ENCODE peak calls at places on chromosomes 16 and 17, in seven cellular contexts. V is IMR-90, B is H9, A is neuronal stem cell, S is mesenchymal stem cell, D is mesendoderm, P is H1. W is an unnamed sample.
A peak's percentile ranks its signal among the peaks of the same experiment; 100 is the strongest.

GRCh38 chr17:19301973-19302372 is 60.5 kb downstream of the B9D1 start:
- DNase-seq in V (no peak), A (no peak), D (no peak), P (no peak), B (no peak), S (no peak), W (no peak)

GRCh38 chr17:76005263-76006149 is 4.9 kb downstream of the CDK3 start:
- DNase-seq in P (no peak), B (peak; percentile 92), V (peak; percentile 63), D (peak; percentile 81), A (peak; percentile 67), S (peak; percentile 64), W (peak; percentile 76)

GRCh38 chr16:2473425-2473926 is 1.5 kb upstream of the TBC1D24 start:
- DNase-seq in V (no peak), D (no peak), S (no peak), P (no peak), B (peak; percentile 45), A (no peak), W (peak; percentile 12)

GRCh38 chr17:69525920-69526841 is 111.7 kb downstream of the MAP2K6 start:
- DNase-seq in V (peak; percentile 71), S (peak; percentile 79), P (peak; percentile 13), B (peak; percentile 62), A (peak; percentile 46), D (peak; percentile 82), W (peak; percentile 86)

GRCh38 chr16:79170565-79171242 is 429.8 kb downstream of the MAF start:
- DNase-seq in P (no peak), D (no peak), S (peak; percentile 58), V (no peak), A (no peak), B (no peak), W (peak; percentile 37)

GRCh38 chr16:76856112-76856511 is 334.9 kb upstream of the MON1B start:
- DNase-seq in S (no peak), B (no peak), V (no peak), D (no peak), P (no peak), A (no peak), W (no peak)

GRCh38 chr17:48513097-48513496 is 17.7 kb downstream of the HOXB1 start:
- DNase-seq in B (no peak), A (no peak), P (no peak), V (no peak), D (no peak), S (no peak), W (peak; percentile 76)

GRCh38 chr17:69732272-69732671 is 317.8 kb downstream of the MAP2K6 start:
- DNase-seq in D (no peak), V (peak; percentile 54), B (no peak), S (peak; percentile 30), P (no peak), A (no peak), W (no peak)

GRCh38 chr17:75892556-75893224 is 4.1 kb downstream of the TRIM65 start:
- DNase-seq in P (no peak), D (no peak), A (no peak), V (no peak), S (no peak), B (peak; percentile 29), W (no peak)

GRCh38 chr16:56728027-56728426 is 1.9 kb upstream of the NUP93 start:
- DNase-seq in A (no peak), B (no peak), P (no peak), S (no peak), V (no peak), D (no peak), W (no peak)

GRCh38 chr16:86044881-86045600 is 146.1 kb downstream of the IRF8 start:
- DNase-seq in V (no peak), P (no peak), D (no peak), A (no peak), B (no peak), S (no peak), W (no peak)

GRCh38 chr17:59827721-59828477 is 64.8 kb downstream of the TUBD1 start:
- DNase-seq in P (no peak), A (no peak), V (no peak), S (peak; percentile 33), D (no peak), B (no peak), W (no peak)

GRCh38 chr17:4771519-4772234 is at the start of gene TM4SF5:
- DNase-seq in P (no peak), D (no peak), B (no peak), V (no peak), S (no peak), A (no peak), W (peak; percentile 21)

GRCh38 chr16:24504467-24505345 is 34.7 kb upstream of the RBBP6 start:
- DNase-seq in D (peak; percentile 82), A (peak; percentile 71), S (peak; percentile 67), V (peak; percentile 50), P (peak; percentile 38), B (peak; percentile 79), W (peak; percentile 84)

GRCh38 chr16:19115148-19116021 is 1.6 kb downstream of the ITPRIPL2 start:
- DNase-seq in D (peak; percentile 59), A (no peak), B (no peak), V (no peak), P (no peak), S (no peak), W (no peak)

GRCh38 chr16:57289391-57290257 is 5.2 kb upstream of the PLLP start:
- DNase-seq in A (no peak), V (no peak), D (no peak), P (no peak), B (no peak), S (no peak), W (no peak)

GRCh38 chr17:63995626-63996025 is 2.5 kb upstream of the PRR29 start:
- DNase-seq in D (no peak), V (no peak), P (no peak), B (peak; percentile 29), A (no peak), S (no peak), W (no peak)

GRCh38 chr17:51540151-51540550 is 279.8 kb downstream of the UTP18 start:
- DNase-seq in S (no peak), B (no peak), D (peak; percentile 10), V (no peak), P (no peak), A (no peak), W (no peak)

GRCh38 chr17:38322156-38322779 is 21.5 kb downstream of the GPR179 start:
- DNase-seq in S (peak; percentile 61), V (peak; percentile 39), B (peak; percentile 74), D (peak; percentile 71), A (peak; percentile 58), P (no peak), W (peak; percentile 38)

GRCh38 chr16:2039286-2040030 is 8.2 kb downstream of the NTHL1 start:
- DNase-seq in A (no peak), S (peak; percentile 97), B (no peak), V (peak; percentile 93), D (no peak), P (no peak), W (no peak)

GRCh38 chr16:67447508-67448076 is 16.7 kb downstream of the HSD11B2 start:
- DNase-seq in P (no peak), V (peak; percentile 42), S (peak; percentile 55), D (no peak), B (peak; percentile 71), A (no peak), W (peak; percentile 61)

GRCh38 chr16:9092282-9092962 is 978 bp downstream of the HAPSTR1 start:
- DNase-seq in V (no peak), S (peak; percentile 40), D (peak; percentile 34), A (peak; percentile 41), P (no peak), B (no peak), W (peak; percentile 37)

GRCh38 chr16:77035361-77035760 is 155.6 kb upstream of the MON1B start:
- DNase-seq in D (no peak), B (no peak), S (no peak), A (no peak), P (no peak), V (no peak), W (no peak)

GRCh38 chr17:82973456-82974135 is 105.8 kb upstream of the METRNL start:
- DNase-seq in V (no peak), A (no peak), S (no peak), B (peak; percentile 22), D (no peak), P (no peak), W (no peak)
- H3K18ac ChIP-seq in V (no peak overlapping the region), A (peak overlapping the region; percentile 87), S (no peak overlapping the region), B (no peak overlapping the region), D (no peak overlapping the region), P (no peak overlapping the region), W (no peak overlapping the region)

DNA sequence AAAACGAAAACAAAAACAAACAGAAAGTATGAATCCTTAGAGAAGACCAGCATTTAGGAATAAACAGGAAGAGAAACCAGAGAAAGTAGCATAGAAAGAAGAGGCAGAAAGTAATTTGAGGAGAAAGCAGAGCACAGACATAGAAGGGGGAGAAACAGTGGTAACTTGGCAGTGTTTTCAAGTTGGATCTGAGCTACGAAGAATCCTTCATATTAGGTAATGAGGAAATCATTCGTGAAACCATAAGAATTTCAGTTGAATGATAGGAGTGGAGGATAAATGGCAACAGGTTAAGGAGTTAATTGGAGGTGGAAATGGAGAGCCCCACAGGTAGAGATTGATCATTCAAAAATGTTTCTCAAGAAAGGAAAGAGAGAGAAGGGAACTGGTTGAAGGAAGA is 9.6 kb upstream of the CCL2 start:
- DNase-seq in S (no peak), B (no peak), P (no peak), A (no peak), D (no peak), V (no peak), W (no peak)
- H3K4me1 ChIP-seq in S (peaks cover 9% of the 10 kb centered on the region), B (no peaks in the 10 kb centered on the region), P (peaks cover 4% of the 10 kb centered on the region), A (no peaks in the 10 kb centered on the region), D (peaks cover under 1% of the 10 kb centered on the region), V (peaks cover 22% of the 10 kb centered on the region), W (no peaks in the 10 kb centered on the region)

GRCh38 chr16:50624449-50624782 is 56.7 kb downstream of the SNX20 start:
- DNase-seq in P (no peak), D (no peak), S (no peak), B (no peak), A (no peak), V (no peak), W (no peak)

GRCh38 chr16:50627419-50627818 is 53.7 kb downstream of the SNX20 start:
- DNase-seq in A (no peak), S (no peak), V (no peak), B (peak; percentile 58), D (peak; percentile 44), P (no peak), W (no peak)

GRCh38 chr16:50625374-50625773 is 55.7 kb downstream of the SNX20 start:
- DNase-seq in V (no peak), S (no peak), D (no peak), A (no peak), B (no peak), P (no peak), W (no peak)

GRCh38 chr16:50628156-50628802 is 52.8 kb downstream of the SNX20 start:
- DNase-seq in D (no peak), P (no peak), V (no peak), S (no peak), A (no peak), B (no peak), W (no peak)

DNA sequence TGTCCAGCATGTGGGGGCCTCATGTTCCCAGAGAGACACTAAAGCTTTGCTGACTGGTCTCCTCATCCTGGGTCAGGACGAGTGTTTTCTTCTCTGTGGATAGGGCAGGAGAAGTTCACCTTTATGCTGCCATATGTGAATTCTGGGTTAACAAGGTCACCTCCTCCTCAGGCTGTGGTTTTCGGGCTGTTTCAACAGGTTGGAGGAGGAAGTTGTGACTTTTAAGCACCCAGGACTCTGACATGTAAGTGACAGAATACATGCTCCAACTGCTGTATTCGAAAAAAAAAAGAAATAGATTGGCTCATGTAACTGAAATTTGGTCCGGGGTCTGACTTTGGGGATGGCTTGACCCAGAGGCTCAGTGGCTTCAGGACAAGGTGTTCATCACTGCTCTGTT is 54.2 kb downstream of the SNX20 start:
- DNase-seq in P (no peak), B (no peak), A (no peak), V (no peak), D (no peak), S (no peak), W (no peak)
- H3K9ac ChIP-seq in P (no peak overlapping the region), B (no peak overlapping the region), A (no peak overlapping the region), V (no peak overlapping the region), D (no peak overlapping the region), S (no peak overlapping the region), W (no peak overlapping the region)

GRCh38 chr16:13630292-13630850 is 289.6 kb upstream of the ERCC4 start:
- DNase-seq in A (no peak), D (peak; percentile 37), P (no peak), S (no peak), V (no peak), B (no peak), W (no peak)
- H3K18ac ChIP-seq in A (no peak overlapping the region), D (no peak overlapping the region), P (no peak overlapping the region), S (no peak overlapping the region), V (no peak overlapping the region), B (no peak overlapping the region), W (no peak overlapping the region)